ENCODE peak calls at places on chromosomes 11 and 22, in five cellular contexts. U, N, B, Z and C are unnamed samples.

GRCh38 chr11:2818503-2818902 is 67.1 kb downstream of the CDKN1C start:
- DNase-seq in U (no peak), N (no peak), B (no peak), Z (no peak), C (no peak)

GRCh38 chr11:83087035-83087434 is 15.3 kb upstream of the RAB30 start:
- DNase-seq in U (no peak), N (no peak), B (peak), Z (no peak), C (peak)

GRCh38 chr22:23192133-23192532 is 11.8 kb downstream of the BCR start:
- DNase-seq in U (peak), N (no peak), B (no peak), Z (no peak), C (no peak)

GRCh38 chr11:112745958-112746357 is 215.3 kb upstream of the NCAM1 start:
- DNase-seq in U (no peak), N (no peak), B (no peak), Z (no peak), C (no peak)

GRCh38 chr22:47748887-47749286 is 986.4 kb downstream of the TBC1D22A start:
- DNase-seq in U (no peak), N (no peak), B (no peak), Z (no peak), C (no peak)

GRCh38 chr22:48750826-48751440 is 1076.7 kb downstream of the BRD1 start:
- DNase-seq in U (no peak), N (no peak), B (no peak), Z (no peak), C (no peak)

GRCh38 chr11:64164392-64165312 is 1.3 kb downstream of the MACROD1 start:
- DNase-seq in U (peak), N (no peak), B (peak), Z (no peak), C (no peak)

GRCh38 chr11:69272055-69272454 is 21.9 kb upstream of the MYEOV start:
- DNase-seq in U (no peak), N (no peak), B (no peak), Z (no peak), C (no peak)

GRCh38 chr11:34339149-34340064 is 18.4 kb downstream of the ABTB2 start:
- DNase-seq in U (peak), N (no peak), B (peak), Z (no peak), C (no peak)

GRCh38 chr22:49325531-49326395 is 501.9 kb downstream of the BRD1 start:
- DNase-seq in U (peak), N (no peak), B (no peak), Z (no peak), C (no peak)

GRCh38 chr11:9535189-9535781 is 38.2 kb upstream of the WEE1 start:
- DNase-seq in U (peak), N (peak), B (peak), Z (peak), C (peak)

GRCh38 chr11:44917741-44918140 is 32.9 kb downstream of the TP53I11 start:
- DNase-seq in U (no peak), N (no peak), B (no peak), Z (no peak), C (no peak)

GRCh38 chr22:18033204-18033998 is 9.0 kb upstream of the MICAL3 start:
- DNase-seq in U (peak), N (no peak), B (peak), Z (no peak), C (no peak)

GRCh38 chr11:93131709-93132108 is 66.1 kb downstream of the SLC36A4 start:
- DNase-seq in U (no peak), N (no peak), B (peak), Z (no peak), C (peak)

GRCh38 chr11:94450061-94450460 is 43.6 kb downstream of the MRE11 start:
- DNase-seq in U (no peak), N (peak), B (peak), Z (no peak), C (no peak)

DNA sequence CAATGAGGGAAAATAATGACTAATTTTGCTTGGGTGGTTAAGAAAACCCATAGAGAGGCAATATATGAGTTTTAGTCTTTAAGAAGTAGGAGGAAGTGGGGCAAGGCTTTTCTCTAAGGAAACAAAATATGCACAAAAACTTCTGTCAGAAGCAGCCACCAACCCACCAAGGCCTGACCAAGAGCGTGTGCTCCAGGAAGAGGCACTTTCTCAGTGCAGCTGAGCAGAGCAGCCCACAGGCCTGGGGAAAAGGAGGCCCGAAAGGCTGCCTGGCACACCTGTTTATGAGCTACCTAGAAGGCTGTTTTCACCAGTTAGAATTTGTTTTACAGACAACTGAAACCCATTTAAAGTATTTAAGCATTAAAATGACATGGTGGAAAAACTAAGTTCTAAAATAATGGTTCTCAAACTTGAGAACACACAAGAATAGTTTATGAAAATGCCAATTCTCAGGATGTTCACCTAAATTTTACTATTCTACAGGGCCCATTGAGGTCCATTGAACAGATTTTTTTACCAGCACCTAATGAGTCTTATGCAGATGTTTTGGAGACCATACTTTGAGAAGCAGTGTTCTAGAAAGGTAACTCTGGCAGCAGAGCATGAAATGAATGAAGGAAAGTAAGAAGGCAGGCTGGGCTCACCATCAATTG is 160.5 kb upstream of the DDI1 start:
- DNase-seq in U (no peak), N (no peak), B (no peak), Z (no peak), C (no peak)
- H3K4me3 ChIP-seq in U (no peak), N (no peak), B (no peak), Z (no peak), C (no peak)

DNA sequence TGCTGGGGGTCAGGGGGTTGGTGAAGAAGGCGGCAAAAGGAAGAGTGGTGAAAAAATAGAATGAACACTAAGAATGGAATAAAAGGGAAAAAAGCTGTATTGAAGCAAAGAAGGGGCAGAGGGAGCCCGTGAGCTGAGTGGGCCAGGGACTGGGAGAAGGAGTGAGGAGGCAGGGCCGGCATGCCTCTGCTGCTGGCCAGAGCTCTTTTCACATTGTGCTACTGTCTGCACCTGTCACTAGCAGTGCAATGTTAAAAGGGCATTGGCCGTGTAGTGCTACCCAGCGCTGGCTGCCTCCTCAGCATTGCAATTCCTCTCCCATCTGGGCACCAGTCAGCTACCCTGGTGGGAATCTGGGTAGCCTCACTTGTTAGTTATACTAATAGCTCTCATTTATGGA is 8.7 kb downstream of the YPEL4 start:
- DNase-seq in U (peak), N (no peak), B (no peak), Z (no peak), C (no peak)
- H3K4me3 ChIP-seq in U (no peak), N (no peak), B (no peak), Z (peak), C (no peak)

DNA sequence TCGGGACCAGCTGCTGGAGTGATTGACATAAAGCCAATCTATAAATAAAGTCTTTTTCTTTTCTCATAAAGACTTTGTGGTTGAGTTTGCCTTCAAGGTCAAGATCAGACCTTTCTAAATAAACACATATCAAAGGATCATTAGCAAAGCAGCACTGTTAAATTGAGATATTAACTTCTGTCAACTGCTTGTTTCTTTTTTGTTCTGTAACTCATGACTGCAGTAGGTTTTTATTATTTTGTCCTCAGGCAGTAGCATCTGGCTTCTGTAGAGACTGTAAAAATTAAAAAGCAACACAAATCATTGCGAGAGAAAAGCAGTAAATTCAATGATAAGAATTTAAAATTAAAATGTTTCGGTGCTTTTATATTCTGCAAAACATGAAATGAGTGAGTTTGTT is 77.7 kb upstream of the NNMT start:
- DNase-seq in U (no peak), N (no peak), B (no peak), Z (no peak), C (no peak)
- H3K4me3 ChIP-seq in U (no peak), N (no peak), B (no peak), Z (no peak), C (no peak)

DNA sequence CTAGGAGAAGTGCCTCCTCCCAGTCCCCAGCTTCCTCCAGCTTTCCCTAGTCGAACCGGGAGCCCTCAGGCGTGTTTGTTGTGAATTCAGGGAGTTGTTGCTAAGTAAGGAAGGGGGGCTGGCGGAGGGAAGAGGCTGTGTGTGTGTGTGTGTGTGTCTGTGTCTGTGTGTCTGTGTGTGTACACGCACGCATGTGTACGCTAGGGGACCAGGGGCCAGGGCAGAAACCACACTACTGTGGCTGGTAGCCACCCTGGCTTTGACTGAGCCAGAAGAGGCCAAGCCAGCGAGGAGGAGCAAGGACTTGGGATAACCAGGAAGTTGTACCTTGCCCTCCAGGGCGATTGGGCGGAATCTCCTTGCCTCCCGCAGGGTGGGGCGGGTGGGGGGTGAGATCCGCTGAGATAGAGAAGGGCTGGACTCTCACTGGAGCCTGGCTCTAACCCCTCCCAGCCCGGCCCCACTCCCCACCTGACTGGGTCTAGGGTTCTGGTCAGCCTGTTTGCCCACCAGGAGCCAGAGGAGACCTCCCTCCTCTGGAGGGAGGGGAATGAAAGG is 7.5 kb downstream of the BCL9L start:
- DNase-seq in U (peak), N (peak), B (peak), Z (no peak), C (peak)
- H3K4me3 ChIP-seq in U (peak), N (peak), B (peak), Z (no peak), C (peak)

GRCh38 chr11:125163431-125164011 is 1.0 kb upstream of the PKNOX2 start:
- DNase-seq in U (peak), N (no peak), B (no peak), Z (peak), C (peak)

GRCh38 chr11:125165111-125165663 is 636 bp downstream of the PKNOX2 start:
- DNase-seq in U (peak), N (no peak), B (peak), Z (peak), C (peak)

GRCh38 chr11:125164422-125165110 is at the start of gene PKNOX2:
- DNase-seq in U (peak), N (no peak), B (peak), Z (peak), C (peak)

GRCh38 chr11:125162743-125163142 is 1.8 kb upstream of the PKNOX2 start:
- DNase-seq in U (no peak), N (no peak), B (no peak), Z (peak), C (no peak)

DNA sequence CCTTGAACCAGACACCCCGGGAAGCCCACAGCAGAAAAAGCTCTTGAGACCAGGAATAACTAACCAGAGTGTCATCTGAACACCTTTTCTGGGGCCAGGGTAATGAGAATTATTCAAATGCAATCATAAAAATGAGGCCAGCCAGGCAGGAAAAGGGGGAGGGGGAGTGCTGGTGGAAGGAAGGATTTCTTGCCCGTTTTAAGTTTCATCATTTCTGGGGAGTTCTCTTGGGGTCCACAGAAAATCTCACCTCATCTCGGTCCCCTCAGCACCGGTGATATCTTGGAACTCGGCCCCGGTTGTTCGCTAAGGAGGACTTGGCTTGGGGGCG is 495 bp upstream of the PKNOX2 start:
- DNase-seq in U (no peak), N (no peak), B (no peak), Z (no peak), C (peak)
- H3K4me3 ChIP-seq in U (peak), N (no peak), B (no peak), Z (peak), C (no peak)

GRCh38 chr11:41177791-41178190 is 281.7 kb downstream of the LRRC4C start:
- DNase-seq in U (no peak), N (no peak), B (no peak), Z (no peak), C (no peak)
- H3K4me3 ChIP-seq in U (no peak), N (no peak), B (no peak), Z (no peak), C (no peak)

GRCh38 chr22:41216984-41217383 is 11.9 kb downstream of the L3MBTL2 start:
- DNase-seq in U (peak), N (no peak), B (no peak), Z (no peak), C (no peak)
- H3K4me3 ChIP-seq in U (peak), N (no peak), B (no peak), Z (peak), C (no peak)

DNA sequence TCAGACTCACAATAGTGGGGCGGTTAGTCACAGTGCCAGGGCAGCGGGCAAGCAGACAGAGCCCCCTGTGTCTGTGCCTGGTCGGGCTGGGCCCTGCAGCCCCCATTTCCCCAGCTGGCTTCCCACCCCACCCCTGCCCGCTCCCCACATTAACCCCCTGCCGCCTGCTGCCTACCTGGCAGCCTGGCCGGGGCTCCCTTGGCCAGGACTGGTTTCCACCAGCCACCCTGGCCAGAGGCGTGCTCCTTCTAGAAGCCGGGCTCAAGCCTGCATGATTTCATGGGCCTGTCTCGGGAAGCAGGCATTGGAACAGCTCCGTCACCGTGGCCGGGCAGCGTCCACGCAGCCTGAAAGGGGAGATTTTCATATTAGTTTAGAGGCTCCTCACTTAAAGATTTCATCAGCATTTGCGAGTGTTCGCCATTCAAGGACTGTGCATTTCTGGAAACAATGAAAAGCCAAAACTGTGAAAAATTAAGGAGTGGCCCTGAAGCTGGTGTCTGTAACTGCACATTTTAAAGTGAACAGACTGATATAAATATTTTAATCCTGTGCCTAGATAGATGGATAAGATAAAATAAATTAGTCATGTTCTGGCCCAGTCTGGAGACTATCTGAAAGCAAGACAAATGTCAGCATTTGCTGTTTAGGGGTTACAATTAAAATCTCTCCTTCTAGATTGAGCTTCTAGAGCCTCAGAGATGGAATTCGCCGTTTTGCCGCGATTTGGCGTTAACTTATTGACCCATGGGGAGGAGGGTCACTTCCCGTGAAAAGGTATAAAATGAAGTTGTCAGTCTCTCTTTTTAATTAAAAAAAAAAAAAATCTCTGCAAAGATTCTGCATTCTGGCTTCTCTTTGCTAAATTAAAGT is 79.4 kb upstream of the WNT7B start:
- DNase-seq in U (peak), N (no peak), B (peak), Z (no peak), C (peak)
- H3K4me3 ChIP-seq in U (peak), N (peak), B (peak), Z (no peak), C (no peak)